ENCODE peak calls at places on chromosomes 7 and 10, in four cellular contexts. I is mucosa of descending colon, G is GM12865, R is colonic mucosa. F is an unnamed sample.

GRCh38 chr7:143494622-143495021 is 16.9 kb downstream of the TAS2R41 start:
- DNase-seq in G (no peak), R (no peak), I (no peak), F (no peak)

GRCh38 chr7:19899517-19899916 is 126.1 kb upstream of the TMEM196 start:
- DNase-seq in G (no peak), I (no peak), R (no peak), F (no peak)

GRCh38 chr7:98870071-98870651 is 347 bp upstream of the TMEM130 start:
- DNase-seq in G (peak), R (peak), I (peak), F (no peak)

GRCh38 chr10:96511044-96511945 is 2.4 kb downstream of the TLL2 start:
- DNase-seq in G (peak), I (no peak), R (peak), F (peak)

GRCh38 chr7:130875901-130876300 is 141.9 kb upstream of the KLF14 start:
- DNase-seq in I (no peak), R (no peak), G (no peak), F (no peak)

GRCh38 chr10:48708144-48708543 is 23.5 kb downstream of the WDFY4 start:
- DNase-seq in I (no peak), G (no peak), R (no peak), F (no peak)

GRCh38 chr7:78296036-78296435 is 497.5 kb downstream of the PHTF2 start:
- DNase-seq in R (no peak), I (no peak), G (no peak), F (no peak)

GRCh38 chr10:116118851-116119250 is 154.2 kb downstream of the GFRA1 start:
- DNase-seq in I (no peak), R (no peak), G (no peak), F (no peak)

GRCh38 chr7:159105066-159105780 is 39.4 kb downstream of the VIPR2 start:
- DNase-seq in I (no peak), G (no peak), R (no peak), F (peak)

GRCh38 chr7:30990316-30991029 is 26.7 kb downstream of the GHRHR start:
- DNase-seq in G (no peak), R (no peak), I (no peak), F (no peak)

GRCh38 chr7:90594791-90595317 is 1.3 kb upstream of the CDK14 start:
- DNase-seq in I (no peak), R (no peak), G (no peak), F (no peak)
- H3K4me3 ChIP-seq in I (no peak), R (no peak), G (no peak), F (no peak)

GRCh38 chr10:13957856-13958255 is 371.1 kb downstream of the PRPF18 start:
- DNase-seq in G (no peak), R (no peak), I (no peak), F (no peak)

GRCh38 chr10:13959443-13960359 is 371.0 kb downstream of the FRMD4A start:
- DNase-seq in G (no peak), I (no peak), R (no peak), F (no peak)

GRCh38 chr10:13955426-13955825 is 368.7 kb downstream of the PRPF18 start:
- DNase-seq in I (no peak), R (no peak), G (no peak), F (no peak)

GRCh38 chr10:13953371-13953770 is 366.6 kb downstream of the PRPF18 start:
- DNase-seq in R (no peak), G (no peak), I (no peak), F (no peak)

GRCh38 chr10:13956826-13957225 is 370.1 kb downstream of the PRPF18 start:
- DNase-seq in I (peak), R (peak), G (no peak), F (no peak)
- H3K4me3 ChIP-seq in I (no peak), R (no peak), G (no peak), F (no peak)

DNA sequence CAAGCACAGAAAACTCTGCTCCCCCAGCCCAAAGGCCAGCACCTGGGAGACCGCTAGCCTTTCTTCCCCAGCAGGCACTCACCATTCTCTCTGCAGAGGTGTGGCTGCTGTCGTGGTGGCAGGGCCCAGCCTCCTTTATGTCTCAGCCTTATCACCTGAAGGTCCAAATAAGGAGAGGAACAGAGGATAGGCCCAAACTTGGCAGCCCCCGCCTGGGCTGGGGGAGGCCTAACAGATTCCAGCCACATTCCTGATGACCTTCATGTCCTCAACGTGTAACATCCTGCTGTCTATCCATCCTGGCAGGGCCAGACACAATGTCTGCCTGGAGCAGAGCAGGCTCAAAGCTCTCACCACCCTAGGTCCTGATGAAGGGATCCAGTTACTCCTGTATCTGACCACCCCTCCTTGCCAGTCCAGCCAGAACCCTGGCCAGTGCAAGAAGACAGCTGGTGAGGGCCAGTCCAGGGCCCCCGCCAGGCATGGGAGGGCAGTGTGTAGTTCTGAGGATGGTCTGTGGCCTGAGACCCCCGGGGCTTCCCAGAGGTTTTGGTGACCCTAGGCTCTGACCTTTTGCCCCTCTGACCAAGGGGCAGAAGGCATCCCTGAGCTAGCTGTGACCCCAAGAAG is at the start of gene MYL7:
- DNase-seq in G (no peak), R (no peak), I (no peak), F (no peak)
- H3K4me3 ChIP-seq in G (no peak), R (no peak), I (no peak), F (no peak)

GRCh38 chr10:90718185-90718584 is 139.7 kb downstream of the HTR7 start:
- DNase-seq in G (no peak), R (no peak), I (no peak), F (no peak)
- H3K4me3 ChIP-seq in G (no peak), R (no peak), I (no peak), F (no peak)

GRCh38 chr7:2687881-2688318 is at the start of gene AMZ1:
- DNase-seq in R (no peak), I (no peak), G (no peak), F (no peak)
- H3K4me3 ChIP-seq in R (peak), I (no peak), G (peak), F (no peak)

F was measured in Caco-2.